ENCODE peak calls at places on chromosomes 3 and 15, in four cellular contexts. One of them, this sample, is unnamed.
A peak's percentile ranks its signal among the peaks of the same experiment; 100 is the strongest.

GRCh38 chr15:36363335-36363734 is 216.1 kb upstream of the CDIN1 start:
- DNase-seq in kidney tubule cell: no peak
- DNase-seq in naive thymus-derived CD8-positive, alpha-beta T cell: no peak
- DNase-seq in HTR-8/SVneo: no peak
- DNase-seq in this sample: no peak

GRCh38 chr3:129439381-129439816 is 349 bp downstream of the MBD4 start:
- DNase-seq in kidney tubule cell: peak; percentile 31
- DNase-seq in naive thymus-derived CD8-positive, alpha-beta T cell: peak; percentile 27
- DNase-seq in HTR-8/SVneo: peak; percentile 41
- DNase-seq in this sample: no peak

GRCh38 chr3:138381950-138382715 is 33.8 kb downstream of the MRAS start:
- DNase-seq in HTR-8/SVneo: peak; percentile 45
- DNase-seq in kidney tubule cell: peak; percentile 70
- DNase-seq in naive thymus-derived CD8-positive, alpha-beta T cell: no peak
- DNase-seq in this sample: no peak

GRCh38 chr3:133983576-133984560 is 45.9 kb downstream of the SLCO2A1 start:
- DNase-seq in naive thymus-derived CD8-positive, alpha-beta T cell: no peak
- DNase-seq in kidney tubule cell: peak; percentile 86
- DNase-seq in HTR-8/SVneo: no peak
- DNase-seq in this sample: no peak

GRCh38 chr3:101879623-101880284 is 30.4 kb downstream of the NFKBIZ start:
- DNase-seq in HTR-8/SVneo: no peak
- DNase-seq in kidney tubule cell: no peak
- DNase-seq in naive thymus-derived CD8-positive, alpha-beta T cell: no peak
- DNase-seq in this sample: no peak

GRCh38 chr15:29044506-29044905 is 158.7 kb downstream of the APBA2 start:
- DNase-seq in naive thymus-derived CD8-positive, alpha-beta T cell: no peak
- DNase-seq in kidney tubule cell: no peak
- DNase-seq in HTR-8/SVneo: no peak
- DNase-seq in this sample: no peak

GRCh38 chr3:51703776-51704510 is 2.9 kb upstream of the GRM2 start:
- DNase-seq in naive thymus-derived CD8-positive, alpha-beta T cell: no peak
- DNase-seq in HTR-8/SVneo: no peak
- DNase-seq in kidney tubule cell: no peak
- DNase-seq in this sample: no peak

GRCh38 chr3:154334973-154335420 is 10.7 kb upstream of the DHX36 start:
- DNase-seq in naive thymus-derived CD8-positive, alpha-beta T cell: no peak
- DNase-seq in kidney tubule cell: peak; percentile 48
- DNase-seq in HTR-8/SVneo: peak; percentile 13
- DNase-seq in this sample: no peak

GRCh38 chr15:66802087-66803001 is 100.3 kb downstream of the SMAD6 start:
- DNase-seq in HTR-8/SVneo: peak; percentile 24
- DNase-seq in kidney tubule cell: no peak
- DNase-seq in naive thymus-derived CD8-positive, alpha-beta T cell: no peak
- DNase-seq in this sample: no peak

GRCh38 chr15:99916668-99917223 is 183.5 kb upstream of the LYSMD4 start:
- DNase-seq in HTR-8/SVneo: no peak
- DNase-seq in naive thymus-derived CD8-positive, alpha-beta T cell: no peak
- DNase-seq in kidney tubule cell: no peak
- DNase-seq in this sample: no peak

GRCh38 chr3:116280130-116280740 is 165.1 kb downstream of the LSAMP start:
- DNase-seq in HTR-8/SVneo: no peak
- DNase-seq in kidney tubule cell: no peak
- DNase-seq in naive thymus-derived CD8-positive, alpha-beta T cell: no peak
- DNase-seq in this sample: no peak

GRCh38 chr15:70892002-70892911 is at the start of the genes LRRC49 and THAP10:
- DNase-seq in HTR-8/SVneo: peak; percentile 84
- DNase-seq in naive thymus-derived CD8-positive, alpha-beta T cell: no peak
- DNase-seq in kidney tubule cell: peak; percentile 98
- DNase-seq in this sample: peak; percentile 92

GRCh38 chr3:11290743-11291680 is 18.8 kb downstream of the ATG7 start:
- DNase-seq in kidney tubule cell: peak; percentile 42
- DNase-seq in naive thymus-derived CD8-positive, alpha-beta T cell: no peak
- DNase-seq in HTR-8/SVneo: no peak
- DNase-seq in this sample: no peak

GRCh38 chr15:85412956-85413854 is 32.8 kb downstream of the AKAP13 start:
- DNase-seq in HTR-8/SVneo: peak; percentile 69
- DNase-seq in kidney tubule cell: peak; percentile 95
- DNase-seq in naive thymus-derived CD8-positive, alpha-beta T cell: peak; percentile 36
- DNase-seq in this sample: peak; percentile 91

GRCh38 chr3:182323126-182323727 is 470.1 kb upstream of the ATP11B start:
- DNase-seq in kidney tubule cell: peak; percentile 8
- DNase-seq in HTR-8/SVneo: no peak
- DNase-seq in naive thymus-derived CD8-positive, alpha-beta T cell: no peak
- DNase-seq in this sample: no peak

GRCh38 chr3:9669720-9670432 is 20.6 kb downstream of the MTMR14 start:
- DNase-seq in HTR-8/SVneo: no peak
- DNase-seq in naive thymus-derived CD8-positive, alpha-beta T cell: no peak
- DNase-seq in kidney tubule cell: peak; percentile 33
- DNase-seq in this sample: peak; percentile 36

GRCh38 chr3:4508048-4508981 is 15.2 kb downstream of the ITPR1 start:
- DNase-seq in kidney tubule cell: no peak
- DNase-seq in HTR-8/SVneo: no peak
- DNase-seq in naive thymus-derived CD8-positive, alpha-beta T cell: no peak
- DNase-seq in this sample: no peak

GRCh38 chr3:8816106-8816505 is 46.7 kb upstream of the OXTR start:
- DNase-seq in HTR-8/SVneo: no peak
- DNase-seq in kidney tubule cell: peak; percentile 56
- DNase-seq in naive thymus-derived CD8-positive, alpha-beta T cell: no peak
- DNase-seq in this sample: no peak

GRCh38 chr3:153746211-153746610 is 375.0 kb upstream of the ARHGEF26 start:
- DNase-seq in HTR-8/SVneo: no peak
- DNase-seq in naive thymus-derived CD8-positive, alpha-beta T cell: no peak
- DNase-seq in kidney tubule cell: no peak
- DNase-seq in this sample: no peak

GRCh38 chr15:67120839-67121540 is 55.6 kb downstream of the SMAD3 start:
- DNase-seq in naive thymus-derived CD8-positive, alpha-beta T cell: peak; percentile 61
- DNase-seq in HTR-8/SVneo: peak; percentile 71
- DNase-seq in kidney tubule cell: peak; percentile 93
- DNase-seq in this sample: peak; percentile 93

GRCh38 chr3:98462901-98463300 is at the start of gene OR5K1:
- DNase-seq in kidney tubule cell: no peak
- DNase-seq in naive thymus-derived CD8-positive, alpha-beta T cell: no peak
- DNase-seq in HTR-8/SVneo: no peak
- DNase-seq in this sample: no peak

GRCh38 chr3:31488475-31489017 is 44.2 kb upstream of the STT3B start:
- DNase-seq in HTR-8/SVneo: no peak
- DNase-seq in naive thymus-derived CD8-positive, alpha-beta T cell: no peak
- DNase-seq in kidney tubule cell: no peak
- DNase-seq in this sample: no peak

This sample was measured in pulmonary artery endothelial cell.